ENCODE peak calls at places on chromosomes 13 and 19, in six cellular contexts. One of them, this sample, is unnamed.

GRCh38 chr19:28864577-28865042 is 348.3 kb downstream of the UQCRFS1 start:
- DNase-seq in NCI-H1092 treated with DMSO at 0.1 percent for 48 hours: peak
- DNase-seq in NCI-H1105: peak
- DNase-seq in activated gamma-delta T cell treated with Interleukin-2 at 50 U/mL for 16 hours: no peak
- DNase-seq in aorta: no peak
- DNase-seq in dermis blood vessel endothelial cell: no peak
- DNase-seq in this sample: peak

GRCh38 chr13:104315606-104316005 is 1249.4 kb upstream of the SLC10A2 start:
- DNase-seq in aorta: no peak
- DNase-seq in NCI-H1105: no peak
- DNase-seq in activated gamma-delta T cell treated with Interleukin-2 at 50 U/mL for 16 hours: no peak
- DNase-seq in dermis blood vessel endothelial cell: peak
- DNase-seq in NCI-H1092 treated with DMSO at 0.1 percent for 48 hours: no peak
- DNase-seq in this sample: no peak

GRCh38 chr13:29934531-29935308 is 84.3 kb upstream of the UBL3 start:
- DNase-seq in NCI-H1105: no peak
- DNase-seq in NCI-H1092 treated with DMSO at 0.1 percent for 48 hours: no peak
- DNase-seq in dermis blood vessel endothelial cell: no peak
- DNase-seq in aorta: no peak
- DNase-seq in activated gamma-delta T cell treated with Interleukin-2 at 50 U/mL for 16 hours: no peak
- DNase-seq in this sample: no peak

GRCh38 chr19:4067396-4068057 is 828 bp upstream of the ZBTB7A start:
- DNase-seq in NCI-H1105: no peak
- DNase-seq in NCI-H1092 treated with DMSO at 0.1 percent for 48 hours: no peak
- DNase-seq in activated gamma-delta T cell treated with Interleukin-2 at 50 U/mL for 16 hours: no peak
- DNase-seq in aorta: no peak
- DNase-seq in dermis blood vessel endothelial cell: peak
- DNase-seq in this sample: peak

GRCh38 chr19:53102186-53102585 is 1.0 kb downstream of the ZNF160 start:
- DNase-seq in activated gamma-delta T cell treated with Interleukin-2 at 50 U/mL for 16 hours: no peak
- DNase-seq in NCI-H1092 treated with DMSO at 0.1 percent for 48 hours: no peak
- DNase-seq in NCI-H1105: no peak
- DNase-seq in dermis blood vessel endothelial cell: no peak
- DNase-seq in aorta: no peak
- DNase-seq in this sample: no peak

GRCh38 chr13:42048625-42049453 is at the start of gene DGKH:
- DNase-seq in dermis blood vessel endothelial cell: peak
- DNase-seq in NCI-H1092 treated with DMSO at 0.1 percent for 48 hours: peak
- DNase-seq in NCI-H1105: peak
- DNase-seq in activated gamma-delta T cell treated with Interleukin-2 at 50 U/mL for 16 hours: peak
- DNase-seq in aorta: peak
- DNase-seq in this sample: peak

GRCh38 chr13:110307697-110308376 is 753 bp downstream of the COL4A2 start:
- DNase-seq in aorta: no peak
- DNase-seq in activated gamma-delta T cell treated with Interleukin-2 at 50 U/mL for 16 hours: no peak
- DNase-seq in dermis blood vessel endothelial cell: peak
- DNase-seq in NCI-H1092 treated with DMSO at 0.1 percent for 48 hours: no peak
- DNase-seq in NCI-H1105: peak
- DNase-seq in this sample: peak

GRCh38 chr13:50529154-50529882 is 314.2 kb downstream of the DLEU7 start:
- DNase-seq in dermis blood vessel endothelial cell: peak
- DNase-seq in NCI-H1092 treated with DMSO at 0.1 percent for 48 hours: no peak
- DNase-seq in activated gamma-delta T cell treated with Interleukin-2 at 50 U/mL for 16 hours: no peak
- DNase-seq in aorta: peak
- DNase-seq in NCI-H1105: peak
- DNase-seq in this sample: peak

GRCh38 chr19:48565090-48565489 is 13.1 kb downstream of the SULT2B1 start:
- DNase-seq in aorta: no peak
- DNase-seq in NCI-H1105: no peak
- DNase-seq in activated gamma-delta T cell treated with Interleukin-2 at 50 U/mL for 16 hours: no peak
- DNase-seq in NCI-H1092 treated with DMSO at 0.1 percent for 48 hours: no peak
- DNase-seq in dermis blood vessel endothelial cell: no peak
- DNase-seq in this sample: no peak

GRCh38 chr13:25046985-25047660 is 48.8 kb upstream of the PABPC3 start:
- DNase-seq in activated gamma-delta T cell treated with Interleukin-2 at 50 U/mL for 16 hours: no peak
- DNase-seq in dermis blood vessel endothelial cell: peak
- DNase-seq in NCI-H1105: no peak
- DNase-seq in NCI-H1092 treated with DMSO at 0.1 percent for 48 hours: no peak
- DNase-seq in aorta: no peak
- DNase-seq in this sample: no peak

GRCh38 chr13:44218501-44219240 is 155.0 kb upstream of the SERP2 start:
- DNase-seq in dermis blood vessel endothelial cell: no peak
- DNase-seq in aorta: peak
- DNase-seq in NCI-H1105: peak
- DNase-seq in NCI-H1092 treated with DMSO at 0.1 percent for 48 hours: peak
- DNase-seq in activated gamma-delta T cell treated with Interleukin-2 at 50 U/mL for 16 hours: no peak
- DNase-seq in this sample: peak

GRCh38 chr13:30119476-30119875 is 187.9 kb downstream of the KATNAL1 start:
- DNase-seq in NCI-H1092 treated with DMSO at 0.1 percent for 48 hours: peak
- DNase-seq in activated gamma-delta T cell treated with Interleukin-2 at 50 U/mL for 16 hours: peak
- DNase-seq in aorta: no peak
- DNase-seq in dermis blood vessel endothelial cell: no peak
- DNase-seq in NCI-H1105: no peak
- DNase-seq in this sample: no peak

GRCh38 chr13:110265682-110266430 is 41.1 kb downstream of the COL4A1 start:
- DNase-seq in aorta: peak
- DNase-seq in NCI-H1105: peak
- DNase-seq in NCI-H1092 treated with DMSO at 0.1 percent for 48 hours: no peak
- DNase-seq in dermis blood vessel endothelial cell: peak
- DNase-seq in activated gamma-delta T cell treated with Interleukin-2 at 50 U/mL for 16 hours: no peak
- DNase-seq in this sample: peak

GRCh38 chr13:32585625-32586021 is 629 bp upstream of the PDS5B start:
- DNase-seq in aorta: no peak
- DNase-seq in NCI-H1092 treated with DMSO at 0.1 percent for 48 hours: no peak
- DNase-seq in dermis blood vessel endothelial cell: no peak
- DNase-seq in NCI-H1105: no peak
- DNase-seq in activated gamma-delta T cell treated with Interleukin-2 at 50 U/mL for 16 hours: peak
- DNase-seq in this sample: no peak

GRCh38 chr13:45119469-45119989 is 781 bp upstream of the GTF2F2 start:
- DNase-seq in NCI-H1105: no peak
- DNase-seq in NCI-H1092 treated with DMSO at 0.1 percent for 48 hours: no peak
- DNase-seq in dermis blood vessel endothelial cell: peak
- DNase-seq in activated gamma-delta T cell treated with Interleukin-2 at 50 U/mL for 16 hours: peak
- DNase-seq in aorta: no peak
- DNase-seq in this sample: peak

GRCh38 chr13:79621902-79622301 is 140.9 kb downstream of the NDFIP2 start:
- DNase-seq in aorta: no peak
- DNase-seq in NCI-H1092 treated with DMSO at 0.1 percent for 48 hours: no peak
- DNase-seq in dermis blood vessel endothelial cell: no peak
- DNase-seq in NCI-H1105: no peak
- DNase-seq in activated gamma-delta T cell treated with Interleukin-2 at 50 U/mL for 16 hours: no peak
- DNase-seq in this sample: no peak

GRCh38 chr13:94956407-94957110 is 244.2 kb upstream of the SOX21 start:
- DNase-seq in NCI-H1105: no peak
- DNase-seq in dermis blood vessel endothelial cell: no peak
- DNase-seq in NCI-H1092 treated with DMSO at 0.1 percent for 48 hours: no peak
- DNase-seq in aorta: no peak
- DNase-seq in activated gamma-delta T cell treated with Interleukin-2 at 50 U/mL for 16 hours: no peak
- DNase-seq in this sample: no peak

GRCh38 chr19:3163230-3163886 is 15.2 kb upstream of the S1PR4 start:
- DNase-seq in dermis blood vessel endothelial cell: peak
- DNase-seq in activated gamma-delta T cell treated with Interleukin-2 at 50 U/mL for 16 hours: peak
- DNase-seq in aorta: peak
- DNase-seq in NCI-H1105: peak
- DNase-seq in NCI-H1092 treated with DMSO at 0.1 percent for 48 hours: peak
- DNase-seq in this sample: peak

GRCh38 chr19:29516821-29517395 is 8.9 kb upstream of the VSTM2B start:
- DNase-seq in aorta: no peak
- DNase-seq in activated gamma-delta T cell treated with Interleukin-2 at 50 U/mL for 16 hours: no peak
- DNase-seq in NCI-H1092 treated with DMSO at 0.1 percent for 48 hours: no peak
- DNase-seq in dermis blood vessel endothelial cell: no peak
- DNase-seq in NCI-H1105: no peak
- DNase-seq in this sample: no peak

GRCh38 chr13:26529441-26529840 is 28.0 kb upstream of the WASF3 start:
- DNase-seq in aorta: no peak
- DNase-seq in dermis blood vessel endothelial cell: peak
- DNase-seq in NCI-H1092 treated with DMSO at 0.1 percent for 48 hours: no peak
- DNase-seq in NCI-H1105: no peak
- DNase-seq in activated gamma-delta T cell treated with Interleukin-2 at 50 U/mL for 16 hours: no peak
- DNase-seq in this sample: peak

GRCh38 chr13:93235258-93236015 is 8.8 kb downstream of the GPC6 start:
- DNase-seq in dermis blood vessel endothelial cell: no peak
- DNase-seq in activated gamma-delta T cell treated with Interleukin-2 at 50 U/mL for 16 hours: no peak
- DNase-seq in NCI-H1105: no peak
- DNase-seq in NCI-H1092 treated with DMSO at 0.1 percent for 48 hours: no peak
- DNase-seq in aorta: no peak
- DNase-seq in this sample: no peak

This sample was measured in heart right ventricle.